ENCODE peak calls at places on chromosomes 5 and 9, in nine cellular contexts. C is SJSA1; X is Panc1; L is cardiac muscle cell; P is fibroblast of lung; Z is right cardiac atrium; A is adrenal gland; J is CD8-positive, alpha-beta T cell; V is transverse colon. Q is an unnamed sample. For H3K4me1, the result is how much of the 10 kb centered on the place peaks cover.

GRCh38 chr5:38845555-38846378 is at the start of gene OSMR:
- DNase-seq in C (peak), X (peak), L (peak), P (peak), Z (peak), A (peak), J (no peak), V (peak), Q (peak)

GRCh38 chr5:135319928-135320606 is 79.0 kb downstream of the MACROH2A1 start:
- DNase-seq in C (peak), X (no peak), L (no peak), P (no peak), Z (peak), A (no peak), J (no peak), V (no peak), Q (peak)

GRCh38 chr5:57805732-57806131 is 323.1 kb upstream of the ACTBL2 start:
- DNase-seq in C (no peak), X (no peak), L (no peak), P (peak), Z (no peak), A (no peak), J (no peak), V (no peak), Q (no peak)

GRCh38 chr9:27154923-27155322 is 45.9 kb downstream of the TEK start:
- DNase-seq in C (peak), X (no peak), L (peak), P (peak), Z (no peak), A (no peak), J (no peak), V (no peak), Q (no peak)

GRCh38 chr5:38551020-38552017 is 5.1 kb downstream of the LIFR start:
- DNase-seq in C (peak), X (no peak), L (peak), P (peak), Z (no peak), A (no peak), J (no peak), V (no peak), Q (peak)

GRCh38 chr5:10317825-10318682 is 10.4 kb upstream of the CMBL start:
- DNase-seq in C (no peak), X (no peak), L (no peak), P (peak), Z (no peak), A (no peak), J (no peak), V (no peak), Q (no peak)

GRCh38 chr5:176365663-176366574 is 632 bp downstream of the ARL10 start:
- DNase-seq in C (no peak), X (no peak), L (peak), P (peak), Z (peak), A (peak), J (no peak), V (peak), Q (peak)

GRCh38 chr5:61293873-61294272 is 38.2 kb upstream of the ZSWIM6 start:
- DNase-seq in C (no peak), X (no peak), L (no peak), P (no peak), Z (no peak), A (no peak), J (no peak), V (no peak), Q (no peak)

GRCh38 chr5:18483386-18483785 is 849.1 kb downstream of the TAF11L14 start:
- DNase-seq in C (no peak), X (no peak), L (no peak), P (peak), Z (no peak), A (no peak), J (no peak), V (no peak), Q (no peak)

GRCh38 chr5:132674671-132675506 is 1.1 kb downstream of the IL4 start:
- DNase-seq in C (peak), X (peak), L (peak), P (peak), Z (no peak), A (no peak), J (no peak), V (no peak), Q (peak)

GRCh38 chr9:84667571-84668203 is 1.8 kb upstream of the NTRK2 start:
- DNase-seq in C (no peak), X (no peak), L (peak), P (peak), Z (peak), A (no peak), J (no peak), V (no peak), Q (peak)

GRCh38 chr5:160169326-160169725 is 50.1 kb upstream of the PWWP2A start:
- DNase-seq in C (no peak), X (no peak), L (peak), P (peak), Z (no peak), A (no peak), J (no peak), V (no peak), Q (no peak)

GRCh38 chr9:137051145-137051724 is 2.6 kb downstream of the ENTPD2 start:
- DNase-seq in C (no peak), X (no peak), L (no peak), P (no peak), Z (no peak), A (no peak), J (no peak), V (no peak), Q (no peak)

GRCh38 chr9:137052293-137052692 is 1.6 kb downstream of the ENTPD2 start:
- DNase-seq in C (no peak), X (no peak), L (no peak), P (no peak), Z (no peak), A (no peak), J (no peak), V (no peak), Q (no peak)

GRCh38 chr9:137048655-137049543 is 2.9 kb upstream of the NPDC1 start:
- DNase-seq in C (no peak), X (no peak), L (no peak), P (no peak), Z (no peak), A (no peak), J (no peak), V (no peak), Q (peak)

GRCh38 chr9:137050570-137050969 is 3.3 kb downstream of the ENTPD2 start:
- DNase-seq in C (no peak), X (no peak), L (no peak), P (no peak), Z (no peak), A (no peak), J (no peak), V (no peak), Q (no peak)

GRCh38 chr9:137049544-137050449 is 3.8 kb upstream of the NPDC1 start:
- DNase-seq in C (no peak), X (no peak), L (peak), P (peak), Z (peak), A (peak), J (peak), V (peak), Q (peak)
- H3K27ac ChIP-seq in C (no peak), X (no peak), L (no peak), P (no peak), Z (no peak), A (no peak), J (no peak), V (no peak), Q (no peak)

GRCh38 chr9:4905135-4905490 is 80.0 kb upstream of the JAK2 start:
- DNase-seq in C (no peak), X (no peak), L (peak), P (no peak), Z (no peak), A (no peak), J (no peak), V (no peak), Q (no peak)

GRCh38 chr9:4904322-4905134 is 80.5 kb upstream of the JAK2 start:
- DNase-seq in C (no peak), X (no peak), L (peak), P (peak), Z (no peak), A (no peak), J (no peak), V (no peak), Q (no peak)

GRCh38 chr9:4902135-4902475 is 83.0 kb upstream of the JAK2 start:
- DNase-seq in C (no peak), X (no peak), L (no peak), P (no peak), Z (no peak), A (no peak), J (no peak), V (no peak), Q (no peak)
- H3K4me1 ChIP-seq in C (under half), X (under half), L (under half), P (under half), Z (under half), A (under half), J (under half), V (under half), Q (under half)

GRCh38 chr9:127578627-127578951 is 33.5 kb upstream of the STXBP1 start:
- DNase-seq in C (no peak), X (no peak), L (no peak), P (no peak), Z (no peak), A (no peak), J (no peak), V (no peak), Q (no peak)
- H3K4me3 ChIP-seq in C (peak), X (peak), L (no peak), P (peak), Z (no peak), A (no peak), J (no peak), V (no peak), Q (no peak)

GRCh38 chr5:96177303-96177869 is 215.7 kb upstream of the ELL2 start:
- DNase-seq in C (no peak), X (no peak), L (peak), P (peak), Z (no peak), A (no peak), J (no peak), V (no peak), Q (no peak)
- H3K27ac ChIP-seq in C (peak), X (no peak), L (no peak), P (no peak), Z (no peak), A (no peak), J (no peak), V (no peak), Q (no peak)

GRCh38 chr5:589588-589987 is 22.6 kb upstream of the CEP72 start:
- DNase-seq in C (peak), X (no peak), L (no peak), P (no peak), Z (no peak), A (no peak), J (no peak), V (no peak), Q (peak)

GRCh38 chr5:586751-587285 is 25.3 kb upstream of the CEP72 start:
- DNase-seq in C (peak), X (no peak), L (no peak), P (no peak), Z (no peak), A (no peak), J (no peak), V (no peak), Q (no peak)

GRCh38 chr5:587403-587802 is 24.7 kb upstream of the CEP72 start:
- DNase-seq in C (peak), X (no peak), L (no peak), P (no peak), Z (no peak), A (no peak), J (no peak), V (no peak), Q (no peak)

GRCh38 chr5:590343-590742 is 21.8 kb upstream of the CEP72 start:
- DNase-seq in C (no peak), X (no peak), L (no peak), P (peak), Z (no peak), A (no peak), J (no peak), V (no peak), Q (no peak)

DNA sequence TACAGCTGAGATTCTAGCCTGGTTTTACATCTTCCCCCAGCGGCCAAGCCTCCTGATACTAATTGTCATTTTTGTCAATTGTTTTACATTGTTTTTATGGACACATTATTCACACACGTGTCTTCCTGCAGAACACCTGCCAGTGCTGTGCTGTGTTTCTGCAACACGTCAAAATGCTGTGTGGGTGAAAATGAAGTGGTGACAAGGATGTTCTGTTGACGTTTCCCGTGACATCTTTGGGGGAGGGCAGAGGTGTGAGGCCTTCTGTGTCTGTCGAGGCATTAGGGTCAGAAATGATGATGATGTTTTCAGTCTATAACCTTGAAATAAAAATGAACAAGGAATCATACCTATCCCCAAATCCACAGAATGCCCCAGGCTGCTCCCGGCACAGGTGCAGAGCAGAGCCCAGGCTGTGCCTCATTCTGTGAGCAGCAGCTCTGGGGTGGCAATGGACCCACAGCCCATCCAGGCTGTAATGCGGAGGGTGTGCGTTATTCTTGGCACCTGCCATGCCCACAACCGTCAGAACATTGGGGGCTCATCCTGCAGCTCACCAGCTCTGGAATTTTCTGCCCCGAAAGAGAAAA is 23.6 kb upstream of the CEP72 start:
- DNase-seq in C (peak), X (no peak), L (no peak), P (no peak), Z (no peak), A (no peak), J (no peak), V (no peak), Q (no peak)
- H3K4me1 ChIP-seq in C (under half), X (under half), L (under half), P (under half), Z (under half), A (under half), J (under half), V (under half), Q (under half)

GRCh38 chr5:158884827-158885512 is 214.7 kb downstream of the EBF1 start:
- DNase-seq in C (no peak), X (no peak), L (no peak), P (no peak), Z (no peak), A (no peak), J (no peak), V (no peak), Q (no peak)
- H3K4me3 ChIP-seq in C (no peak), X (no peak), L (no peak), P (no peak), Z (no peak), A (no peak), J (no peak), V (no peak), Q (no peak)

Q was measured in endodermal cell.